ENCODE peak calls at places on chromosome 19, in seven cellular contexts. One of them, this sample, is unnamed.

GRCh38 chr19:31517466-31518180 is 168.4 kb upstream of the TSHZ3 start:
- DNase-seq in effector memory CD4-positive, alpha-beta T cell: no peak
- DNase-seq in testis: no peak
- DNase-seq in lower lobe of right lung: no peak
- DNase-seq in mesendoderm: no peak
- DNase-seq in tibial nerve: no peak
- DNase-seq in HAP-1: no peak
- DNase-seq in this sample: peak; percentile 33

GRCh38 chr19:45485301-45486077 is 11.4 kb downstream of the RTN2 start:
- DNase-seq in HAP-1: peak; percentile 99
- DNase-seq in testis: peak; percentile 100
- DNase-seq in effector memory CD4-positive, alpha-beta T cell: peak; percentile 91
- DNase-seq in lower lobe of right lung: peak; percentile 99
- DNase-seq in tibial nerve: peak; percentile 98
- DNase-seq in mesendoderm: peak; percentile 97
- DNase-seq in this sample: peak; percentile 98

GRCh38 chr19:42092350-42092749 is 16.4 kb downstream of the ZNF574 start:
- DNase-seq in effector memory CD4-positive, alpha-beta T cell: no peak
- DNase-seq in tibial nerve: no peak
- DNase-seq in testis: no peak
- DNase-seq in HAP-1: peak; percentile 39
- DNase-seq in mesendoderm: peak; percentile 40
- DNase-seq in lower lobe of right lung: no peak
- DNase-seq in this sample: peak; percentile 67

GRCh38 chr19:44367024-44367423 is 10.5 kb upstream of the ZNF112 start:
- DNase-seq in HAP-1: no peak
- DNase-seq in effector memory CD4-positive, alpha-beta T cell: no peak
- DNase-seq in testis: peak; percentile 76
- DNase-seq in mesendoderm: no peak
- DNase-seq in lower lobe of right lung: no peak
- DNase-seq in tibial nerve: no peak
- DNase-seq in this sample: no peak

GRCh38 chr19:45955905-45956608 is 17.6 kb downstream of the NOVA2 start:
- DNase-seq in effector memory CD4-positive, alpha-beta T cell: no peak
- DNase-seq in HAP-1: no peak
- DNase-seq in mesendoderm: peak; percentile 42
- DNase-seq in tibial nerve: no peak
- DNase-seq in lower lobe of right lung: peak; percentile 61
- DNase-seq in testis: no peak
- DNase-seq in this sample: peak; percentile 16

GRCh38 chr19:6811906-6812305 is 39.4 kb downstream of the VAV1 start:
- DNase-seq in mesendoderm: peak; percentile 66
- DNase-seq in effector memory CD4-positive, alpha-beta T cell: no peak
- DNase-seq in HAP-1: peak; percentile 46
- DNase-seq in testis: peak; percentile 67
- DNase-seq in lower lobe of right lung: no peak
- DNase-seq in tibial nerve: no peak
- DNase-seq in this sample: peak; percentile 57

GRCh38 chr19:23665651-23666410 is 21.2 kb downstream of the ZNF675 start:
- DNase-seq in HAP-1: no peak
- DNase-seq in mesendoderm: peak; percentile 35
- DNase-seq in effector memory CD4-positive, alpha-beta T cell: no peak
- DNase-seq in testis: no peak
- DNase-seq in lower lobe of right lung: no peak
- DNase-seq in tibial nerve: no peak
- DNase-seq in this sample: no peak

GRCh38 chr19:35267818-35268545 is 780 bp upstream of the USF2 start:
- DNase-seq in tibial nerve: peak; percentile 54
- DNase-seq in effector memory CD4-positive, alpha-beta T cell: peak; percentile 60
- DNase-seq in lower lobe of right lung: peak; percentile 88
- DNase-seq in testis: peak; percentile 69
- DNase-seq in HAP-1: peak; percentile 72
- DNase-seq in mesendoderm: peak; percentile 68
- DNase-seq in this sample: peak; percentile 53

GRCh38 chr19:10998045-10998533 is 37.3 kb downstream of the SMARCA4 start:
- DNase-seq in mesendoderm: no peak
- DNase-seq in testis: peak; percentile 88
- DNase-seq in HAP-1: no peak
- DNase-seq in tibial nerve: peak; percentile 19
- DNase-seq in effector memory CD4-positive, alpha-beta T cell: no peak
- DNase-seq in lower lobe of right lung: no peak
- DNase-seq in this sample: peak; percentile 13

GRCh38 chr19:35556846-35557538 is 6.5 kb downstream of the ATP4A start:
- DNase-seq in lower lobe of right lung: no peak
- DNase-seq in mesendoderm: no peak
- DNase-seq in effector memory CD4-positive, alpha-beta T cell: no peak
- DNase-seq in HAP-1: no peak
- DNase-seq in tibial nerve: no peak
- DNase-seq in testis: no peak
- DNase-seq in this sample: no peak

GRCh38 chr19:15563325-15563794 is 51.7 kb upstream of the CYP4F8 start:
- DNase-seq in mesendoderm: no peak
- DNase-seq in testis: peak; percentile 77
- DNase-seq in tibial nerve: no peak
- DNase-seq in lower lobe of right lung: no peak
- DNase-seq in HAP-1: peak; percentile 55
- DNase-seq in effector memory CD4-positive, alpha-beta T cell: no peak
- DNase-seq in this sample: peak; percentile 77

GRCh38 chr19:10520652-10521318 is 3.5 kb upstream of the S1PR5 start:
- DNase-seq in effector memory CD4-positive, alpha-beta T cell: no peak
- DNase-seq in tibial nerve: no peak
- DNase-seq in testis: no peak
- DNase-seq in lower lobe of right lung: no peak
- DNase-seq in HAP-1: no peak
- DNase-seq in mesendoderm: no peak
- DNase-seq in this sample: no peak

GRCh38 chr19:42426643-42427042 is 545 bp downstream of the LIPE start:
- DNase-seq in tibial nerve: no peak
- DNase-seq in effector memory CD4-positive, alpha-beta T cell: no peak
- DNase-seq in mesendoderm: no peak
- DNase-seq in testis: no peak
- DNase-seq in lower lobe of right lung: no peak
- DNase-seq in HAP-1: no peak
- DNase-seq in this sample: no peak

GRCh38 chr19:2551172-2551863 is 75.4 kb downstream of the GADD45B start:
- DNase-seq in HAP-1: no peak
- DNase-seq in testis: no peak
- DNase-seq in mesendoderm: no peak
- DNase-seq in tibial nerve: no peak
- DNase-seq in effector memory CD4-positive, alpha-beta T cell: no peak
- DNase-seq in lower lobe of right lung: no peak
- DNase-seq in this sample: no peak

GRCh38 chr19:50537769-50538230 is 24.1 kb upstream of the ASPDH start:
- DNase-seq in lower lobe of right lung: peak; percentile 86
- DNase-seq in tibial nerve: no peak
- DNase-seq in mesendoderm: peak; percentile 96
- DNase-seq in testis: peak; percentile 91
- DNase-seq in HAP-1: peak; percentile 94
- DNase-seq in effector memory CD4-positive, alpha-beta T cell: peak; percentile 19
- DNase-seq in this sample: peak; percentile 93

GRCh38 chr19:35545855-35546381 is 492 bp downstream of the TMEM147 start:
- DNase-seq in testis: peak; percentile 33
- DNase-seq in lower lobe of right lung: peak; percentile 57
- DNase-seq in effector memory CD4-positive, alpha-beta T cell: peak; percentile 23
- DNase-seq in mesendoderm: peak; percentile 44
- DNase-seq in tibial nerve: no peak
- DNase-seq in HAP-1: peak; percentile 76
- DNase-seq in this sample: peak; percentile 53

GRCh38 chr19:17447704-17448189 is 721 bp downstream of the TMEM221 start:
- DNase-seq in HAP-1: no peak
- DNase-seq in lower lobe of right lung: no peak
- DNase-seq in tibial nerve: no peak
- DNase-seq in testis: no peak
- DNase-seq in mesendoderm: no peak
- DNase-seq in effector memory CD4-positive, alpha-beta T cell: no peak
- DNase-seq in this sample: no peak

GRCh38 chr19:57746580-57747471 is at the start of gene ZNF776:
- DNase-seq in tibial nerve: peak; percentile 55
- DNase-seq in effector memory CD4-positive, alpha-beta T cell: peak; percentile 67
- DNase-seq in lower lobe of right lung: peak; percentile 85
- DNase-seq in HAP-1: peak; percentile 86
- DNase-seq in testis: peak; percentile 94
- DNase-seq in mesendoderm: peak; percentile 97
- DNase-seq in this sample: peak; percentile 86

GRCh38 chr19:9818734-9819589 is at the start of gene FBXL12:
- DNase-seq in HAP-1: peak; percentile 100
- DNase-seq in mesendoderm: peak; percentile 99
- DNase-seq in lower lobe of right lung: peak; percentile 100
- DNase-seq in tibial nerve: peak; percentile 100
- DNase-seq in effector memory CD4-positive, alpha-beta T cell: peak; percentile 100
- DNase-seq in testis: peak; percentile 100
- DNase-seq in this sample: peak; percentile 99

GRCh38 chr19:33171222-33171795 is 22.8 kb upstream of the LRP3 start:
- DNase-seq in testis: no peak
- DNase-seq in HAP-1: no peak
- DNase-seq in mesendoderm: no peak
- DNase-seq in effector memory CD4-positive, alpha-beta T cell: no peak
- DNase-seq in lower lobe of right lung: no peak
- DNase-seq in tibial nerve: no peak
- DNase-seq in this sample: no peak

GRCh38 chr19:33174186-33174585 is 19.9 kb upstream of the LRP3 start:
- DNase-seq in effector memory CD4-positive, alpha-beta T cell: no peak
- DNase-seq in mesendoderm: no peak
- DNase-seq in testis: no peak
- DNase-seq in lower lobe of right lung: no peak
- DNase-seq in HAP-1: no peak
- DNase-seq in tibial nerve: no peak
- DNase-seq in this sample: no peak

GRCh38 chr19:33175156-33175782 is 18.9 kb upstream of the LRP3 start:
- DNase-seq in effector memory CD4-positive, alpha-beta T cell: no peak
- DNase-seq in HAP-1: no peak
- DNase-seq in lower lobe of right lung: no peak
- DNase-seq in tibial nerve: no peak
- DNase-seq in mesendoderm: no peak
- DNase-seq in testis: no peak
- DNase-seq in this sample: no peak

GRCh38 chr19:33168528-33168927 is 25.6 kb upstream of the LRP3 start:
- DNase-seq in testis: no peak
- DNase-seq in mesendoderm: no peak
- DNase-seq in tibial nerve: no peak
- DNase-seq in lower lobe of right lung: no peak
- DNase-seq in effector memory CD4-positive, alpha-beta T cell: no peak
- DNase-seq in HAP-1: no peak
- DNase-seq in this sample: no peak

DNA sequence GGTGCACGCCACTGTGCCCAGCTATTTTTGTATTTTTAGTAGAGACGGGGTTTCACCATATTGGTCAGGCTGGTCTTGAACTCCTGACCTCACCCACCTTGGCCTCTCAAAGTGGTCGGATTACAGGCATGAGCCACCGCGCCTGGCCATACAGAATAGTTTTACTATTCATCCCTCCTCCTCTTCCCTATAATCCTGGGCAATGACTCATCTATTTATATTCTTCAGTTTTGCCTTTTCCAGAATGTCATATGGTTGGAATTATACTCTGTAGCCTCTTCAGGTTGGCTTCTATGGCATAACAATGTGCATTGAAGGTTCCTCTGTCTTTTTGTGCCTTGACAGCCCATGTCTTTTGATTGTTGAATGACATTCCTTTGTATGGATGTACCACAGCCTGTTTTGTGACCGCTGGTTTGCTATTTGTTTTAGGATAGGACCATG is 22.2 kb upstream of the LRP3 start:
- DNase-seq in tibial nerve: no peak
- DNase-seq in lower lobe of right lung: no peak
- DNase-seq in HAP-1: no peak
- DNase-seq in testis: no peak
- DNase-seq in mesendoderm: no peak
- DNase-seq in effector memory CD4-positive, alpha-beta T cell: no peak
- DNase-seq in this sample: no peak
- H3K4me1 ChIP-seq in tibial nerve: no peaks in the 10 kb centered on the region
- H3K4me1 ChIP-seq in lower lobe of right lung: peaks cover 8% of the 10 kb centered on the region
- H3K4me1 ChIP-seq in HAP-1: peaks cover 14% of the 10 kb centered on the region
- H3K4me1 ChIP-seq in testis: peaks cover 11% of the 10 kb centered on the region
- H3K4me1 ChIP-seq in mesendoderm: peaks cover 2% of the 10 kb centered on the region
- H3K4me1 ChIP-seq in effector memory CD4-positive, alpha-beta T cell: peaks cover 8% of the 10 kb centered on the region
- H3K4me1 ChIP-seq in this sample: peaks cover 11% of the 10 kb centered on the region

GRCh38 chr19:13103961-13104847 is 1.5 kb upstream of the LYL1 start:
- DNase-seq in effector memory CD4-positive, alpha-beta T cell: peak; percentile 44
- DNase-seq in HAP-1: peak; percentile 75
- DNase-seq in mesendoderm: peak; percentile 33
- DNase-seq in tibial nerve: no peak
- DNase-seq in lower lobe of right lung: peak; percentile 79
- DNase-seq in testis: peak; percentile 46
- DNase-seq in this sample: no peak
- H3K4me1 ChIP-seq in effector memory CD4-positive, alpha-beta T cell: peaks cover 51% of the 10 kb centered on the region
- H3K4me1 ChIP-seq in HAP-1: no peaks in the 10 kb centered on the region
- H3K4me1 ChIP-seq in mesendoderm: peaks cover 4% of the 10 kb centered on the region
- H3K4me1 ChIP-seq in tibial nerve: no peaks in the 10 kb centered on the region
- H3K4me1 ChIP-seq in lower lobe of right lung: peaks cover 60% of the 10 kb centered on the region
- H3K4me1 ChIP-seq in testis: peaks cover 13% of the 10 kb centered on the region
- H3K4me1 ChIP-seq in this sample: no peaks in the 10 kb centered on the region

GRCh38 chr19:39406656-39407393 is at the start of gene ZFP36:
- DNase-seq in HAP-1: peak; percentile 88
- DNase-seq in lower lobe of right lung: peak; percentile 92
- DNase-seq in effector memory CD4-positive, alpha-beta T cell: peak; percentile 83
- DNase-seq in tibial nerve: peak; percentile 90
- DNase-seq in mesendoderm: peak; percentile 84
- DNase-seq in testis: peak; percentile 94
- DNase-seq in this sample: peak; percentile 83

GRCh38 chr19:39408392-39409206 is 2.0 kb downstream of the ZFP36 start:
- DNase-seq in testis: no peak
- DNase-seq in tibial nerve: no peak
- DNase-seq in effector memory CD4-positive, alpha-beta T cell: no peak
- DNase-seq in lower lobe of right lung: no peak
- DNase-seq in HAP-1: peak; percentile 41
- DNase-seq in mesendoderm: no peak
- DNase-seq in this sample: no peak

GRCh38 chr19:39409207-39409885 is 2.7 kb downstream of the ZFP36 start:
- DNase-seq in testis: peak; percentile 90
- DNase-seq in mesendoderm: peak; percentile 94
- DNase-seq in tibial nerve: peak; percentile 91
- DNase-seq in effector memory CD4-positive, alpha-beta T cell: peak; percentile 86
- DNase-seq in HAP-1: peak; percentile 68
- DNase-seq in lower lobe of right lung: peak; percentile 96
- DNase-seq in this sample: no peak

GRCh38 chr19:39407394-39407643 is 672 bp downstream of the ZFP36 start:
- DNase-seq in mesendoderm: no peak
- DNase-seq in tibial nerve: no peak
- DNase-seq in effector memory CD4-positive, alpha-beta T cell: no peak
- DNase-seq in testis: no peak
- DNase-seq in lower lobe of right lung: no peak
- DNase-seq in HAP-1: no peak
- DNase-seq in this sample: no peak

GRCh38 chr19:39407644-39408391 is 1.2 kb downstream of the ZFP36 start:
- DNase-seq in lower lobe of right lung: peak; percentile 83
- DNase-seq in testis: no peak
- DNase-seq in tibial nerve: no peak
- DNase-seq in effector memory CD4-positive, alpha-beta T cell: no peak
- DNase-seq in mesendoderm: no peak
- DNase-seq in HAP-1: no peak
- DNase-seq in this sample: no peak
- H3K4me1 ChIP-seq in lower lobe of right lung: peaks cover 35% of the 10 kb centered on the region
- H3K4me1 ChIP-seq in testis: peaks cover 41% of the 10 kb centered on the region
- H3K4me1 ChIP-seq in tibial nerve: peaks cover 6% of the 10 kb centered on the region
- H3K4me1 ChIP-seq in effector memory CD4-positive, alpha-beta T cell: peaks cover 46% of the 10 kb centered on the region
- H3K4me1 ChIP-seq in mesendoderm: peaks cover 13% of the 10 kb centered on the region
- H3K4me1 ChIP-seq in HAP-1: peaks cover 35% of the 10 kb centered on the region
- H3K4me1 ChIP-seq in this sample: peaks cover 19% of the 10 kb centered on the region

DNA sequence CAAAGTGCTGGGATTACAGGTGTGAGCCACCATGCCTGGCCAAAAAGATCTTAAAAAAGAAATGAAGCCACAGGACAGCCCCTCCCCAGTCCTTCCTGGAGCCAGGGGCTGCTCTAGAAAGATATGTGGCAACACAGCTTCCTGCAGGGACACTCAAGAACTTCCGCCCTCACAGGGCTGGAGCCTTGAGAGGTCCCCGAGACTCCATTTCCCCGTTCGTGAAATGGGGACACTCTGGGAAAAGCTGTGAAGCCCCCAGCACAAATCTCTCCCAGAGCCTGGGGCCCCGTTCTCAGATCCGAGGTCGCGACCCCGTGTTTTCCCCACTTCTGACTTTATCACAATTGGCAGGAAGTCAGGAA is 2.5 kb upstream of the GPX4 start:
- DNase-seq in tibial nerve: no peak
- DNase-seq in testis: no peak
- DNase-seq in effector memory CD4-positive, alpha-beta T cell: no peak
- DNase-seq in mesendoderm: peak; percentile 50
- DNase-seq in HAP-1: no peak
- DNase-seq in lower lobe of right lung: peak; percentile 77
- DNase-seq in this sample: no peak
- H3K4me1 ChIP-seq in tibial nerve: no peaks in the 10 kb centered on the region
- H3K4me1 ChIP-seq in testis: peaks cover 53% of the 10 kb centered on the region
- H3K4me1 ChIP-seq in effector memory CD4-positive, alpha-beta T cell: peaks cover 28% of the 10 kb centered on the region
- H3K4me1 ChIP-seq in mesendoderm: peaks cover 3% of the 10 kb centered on the region
- H3K4me1 ChIP-seq in HAP-1: peaks cover 11% of the 10 kb centered on the region
- H3K4me1 ChIP-seq in lower lobe of right lung: peaks cover 73% of the 10 kb centered on the region
- H3K4me1 ChIP-seq in this sample: peaks cover 11% of the 10 kb centered on the region

This sample was measured in SJCRH30.